ENCODE peak calls at places on chromosomes 12 and 14, in five cellular contexts. O, H, M, P and C are unnamed samples. For H3K27me3, the result is how much of the 10 kb centered on the place peaks cover.

GRCh38 chr12:120234643-120235368 is 30.7 kb downstream of the PXN start:
- DNase-seq in O (no peak), H (no peak), M (peak), P (peak), C (peak)

GRCh38 chr12:109763201-109763841 is 49.7 kb downstream of the FAM222A start:
- DNase-seq in M (peak), P (no peak), H (no peak), O (no peak), C (no peak)

GRCh38 chr12:24850486-24850885 is 98.4 kb downstream of the BCAT1 start:
- DNase-seq in M (no peak), P (no peak), O (no peak), H (no peak), C (no peak)

GRCh38 chr12:124734224-124734788 is 129.4 kb downstream of the SCARB1 start:
- DNase-seq in H (no peak), M (peak), P (peak), O (no peak), C (no peak)

GRCh38 chr12:124736115-124737039 is 127.3 kb downstream of the SCARB1 start:
- DNase-seq in M (no peak), H (no peak), P (no peak), O (no peak), C (no peak)

GRCh38 chr12:117850048-117850447 is 118.7 kb downstream of the KSR2 start:
- DNase-seq in H (no peak), O (no peak), M (peak), P (no peak), C (no peak)

GRCh38 chr12:11725616-11726015 is 76.1 kb downstream of the ETV6 start:
- DNase-seq in H (no peak), O (peak), M (peak), P (no peak), C (no peak)

GRCh38 chr12:82952946-82953345 is 266.2 kb downstream of the TMTC2 start:
- DNase-seq in H (no peak), P (no peak), O (no peak), M (no peak), C (no peak)

GRCh38 chr14:80266930-80267329 is 55.6 kb upstream of the DIO2 start:
- DNase-seq in O (no peak), M (no peak), H (no peak), P (no peak), C (no peak)

GRCh38 chr12:29644536-29645162 is 139.1 kb downstream of the TMTC1 start:
- DNase-seq in H (no peak), O (no peak), M (no peak), P (no peak), C (no peak)

GRCh38 chr12:113214938-113215400 is 6.3 kb upstream of the TPCN1 start:
- DNase-seq in O (peak), H (no peak), P (peak), M (peak), C (no peak)

GRCh38 chr12:1044697-1045096 is 53.7 kb downstream of the ERC1 start:
- DNase-seq in M (peak), O (no peak), H (no peak), P (no peak), C (no peak)

GRCh38 chr12:9118161-9118560 is 2.4 kb upstream of the A2M start:
- DNase-seq in M (no peak), H (no peak), P (peak), O (peak), C (no peak)

GRCh38 chr12:70831538-70831937 is 89.0 kb downstream of the PTPRR start:
- DNase-seq in O (no peak), M (peak), H (no peak), P (no peak), C (no peak)

GRCh38 chr14:54568821-54569591 is 2.1 kb downstream of the SAMD4A start:
- DNase-seq in P (peak), M (peak), O (no peak), H (no peak), C (no peak)

GRCh38 chr12:46562625-46563228 is 190.2 kb upstream of the SLC38A2 start:
- DNase-seq in H (no peak), P (no peak), M (peak), O (no peak), C (no peak)

GRCh38 chr14:95533822-95534221 is 1.0 kb upstream of the GLRX5 start:
- DNase-seq in P (no peak), H (no peak), M (no peak), O (peak), C (no peak)

GRCh38 chr14:94696518-94696917 is 73.4 kb downstream of the GSC start:
- DNase-seq in M (no peak), P (no peak), H (no peak), O (no peak), C (no peak)

GRCh38 chr14:93952829-93953228 is 23.5 kb downstream of the ASB2 start:
- DNase-seq in M (no peak), O (no peak), H (no peak), P (no peak), C (no peak)

GRCh38 chr12:122097641-122098364 is 19.2 kb downstream of the MLXIP start:
- DNase-seq in M (peak), P (no peak), H (no peak), O (no peak), C (no peak)

GRCh38 chr14:51004801-51005526 is 60.7 kb upstream of the PYGL start:
- DNase-seq in O (no peak), M (peak), H (no peak), P (no peak), C (no peak)

GRCh38 chr12:128810182-128811127 is 13.3 kb downstream of the SLC15A4 start:
- DNase-seq in O (peak), P (peak), M (no peak), H (peak), C (peak)

GRCh38 chr12:34294671-34295365 is 272.5 kb downstream of the ALG10 start:
- DNase-seq in O (no peak), H (no peak), M (no peak), P (peak), C (peak)

GRCh38 chr12:93902192-93902591 is 225.0 kb downstream of the CRADD start:
- DNase-seq in M (no peak), O (no peak), P (no peak), H (no peak), C (no peak)

GRCh38 chr14:89374908-89375307 is 42.1 kb downstream of the FOXN3 start:
- DNase-seq in M (no peak), O (no peak), H (no peak), P (no peak), C (no peak)

GRCh38 chr12:69929125-69929524 is 104.1 kb downstream of the MYRFL start:
- DNase-seq in H (no peak), P (no peak), M (no peak), O (no peak), C (no peak)

GRCh38 chr12:117161460-117162166 is 28.7 kb downstream of the FBXO21 start:
- DNase-seq in M (no peak), H (no peak), P (no peak), O (no peak), C (no peak)

GRCh38 chr12:68530965-68531364 is 79.7 kb upstream of the RAP1B start:
- DNase-seq in H (no peak), M (peak), P (peak), O (no peak), C (no peak)

GRCh38 chr12:40344312-40344711 is 119.5 kb downstream of the LRRK2 start:
- DNase-seq in H (no peak), M (no peak), P (no peak), O (no peak), C (no peak)

GRCh38 chr12:44217146-44217883 is 381.4 kb downstream of the TMEM117 start:
- DNase-seq in M (peak), H (no peak), P (no peak), O (no peak), C (no peak)

GRCh38 chr12:1346126-1346525 is 248.3 kb downstream of the FBXL14 start:
- DNase-seq in O (no peak), P (no peak), M (peak), H (no peak), C (no peak)

GRCh38 chr12:80622271-80622670 is 85.2 kb upstream of the MYF6 start:
- DNase-seq in O (no peak), H (no peak), P (no peak), M (no peak), C (no peak)

GRCh38 chr14:69043598-69044267 is 64.6 kb upstream of the ACTN1 start:
- DNase-seq in P (peak), M (peak), O (no peak), H (no peak), C (no peak)

GRCh38 chr12:43740511-43741100 is 18.0 kb downstream of the PUS7L start:
- DNase-seq in O (no peak), P (no peak), M (peak), H (no peak), C (no peak)

GRCh38 chr12:120625557-120626419 is 14.6 kb upstream of the CABP1 start:
- DNase-seq in H (no peak), M (no peak), O (no peak), P (no peak), C (no peak)

GRCh38 chr12:104410786-104411185 is 46.0 kb upstream of the CHST11 start:
- DNase-seq in H (no peak), M (peak), P (no peak), O (no peak), C (no peak)

GRCh38 chr12:131570596-131570995 is 140.3 kb upstream of the SFSWAP start:
- DNase-seq in M (no peak), O (no peak), P (no peak), H (no peak), C (no peak)

GRCh38 chr12:131564843-131565242 is 146.0 kb upstream of the SFSWAP start:
- DNase-seq in P (no peak), M (no peak), O (no peak), H (no peak), C (no peak)

GRCh38 chr12:131571827-131572226 is 139.1 kb upstream of the SFSWAP start:
- DNase-seq in O (no peak), M (no peak), H (no peak), P (no peak), C (no peak)

GRCh38 chr12:131565256-131566005 is 145.5 kb upstream of the SFSWAP start:
- DNase-seq in M (no peak), P (no peak), O (no peak), H (no peak), C (no peak)

DNA sequence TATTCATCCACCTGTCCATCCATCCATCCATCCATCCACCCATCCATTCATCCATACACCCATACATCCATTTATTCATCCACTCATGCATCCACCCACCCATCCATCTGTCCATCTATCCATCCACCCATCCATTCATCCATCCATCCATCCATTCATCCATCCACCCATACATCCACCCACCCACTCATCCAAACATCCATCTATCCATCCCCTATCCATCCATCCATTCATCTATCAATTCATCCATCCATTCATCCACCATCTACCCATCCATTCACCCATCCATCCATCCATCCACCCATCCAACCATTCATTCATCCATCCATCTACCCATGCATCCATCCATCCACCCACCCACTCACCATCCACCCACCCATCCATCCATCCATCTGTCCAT is 142.6 kb upstream of the SFSWAP start:
- DNase-seq in M (no peak), O (no peak), P (no peak), H (no peak), C (no peak)
- H3K27me3 ChIP-seq in M (under half), O (under half), P (under half), H (under half), C (under half)

GRCh38 chr14:81784084-81784483 is 250.4 kb upstream of the SEL1L start:
- DNase-seq in H (no peak), P (peak), M (no peak), O (no peak), C (no peak)
- TF ChIP-seq CTCF in H (no peak), P (no peak), M (no peak), O (no peak), C (no peak)

GRCh38 chr14:22152901-22153300 is 436.1 kb downstream of the DAD1 start:
- DNase-seq in H (no peak), M (no peak), P (no peak), O (no peak), C (no peak)

GRCh38 chr14:22158560-22158959 is 430.5 kb downstream of the DAD1 start:
- DNase-seq in P (no peak), M (no peak), H (no peak), O (no peak), C (no peak)

GRCh38 chr14:22152161-22152870 is 436.7 kb downstream of the DAD1 start:
- DNase-seq in H (no peak), P (no peak), O (no peak), M (no peak), C (no peak)

GRCh38 chr14:22159049-22159448 is 430.0 kb downstream of the DAD1 start:
- DNase-seq in H (no peak), O (no peak), P (no peak), M (no peak), C (no peak)

GRCh38 chr14:22155582-22155981 is 433.4 kb downstream of the DAD1 start:
- DNase-seq in O (no peak), M (no peak), H (no peak), P (no peak), C (no peak)
- H3K27me3 ChIP-seq in O (under half), M (under half), H (under half), P (under half), C (under half)

DNA sequence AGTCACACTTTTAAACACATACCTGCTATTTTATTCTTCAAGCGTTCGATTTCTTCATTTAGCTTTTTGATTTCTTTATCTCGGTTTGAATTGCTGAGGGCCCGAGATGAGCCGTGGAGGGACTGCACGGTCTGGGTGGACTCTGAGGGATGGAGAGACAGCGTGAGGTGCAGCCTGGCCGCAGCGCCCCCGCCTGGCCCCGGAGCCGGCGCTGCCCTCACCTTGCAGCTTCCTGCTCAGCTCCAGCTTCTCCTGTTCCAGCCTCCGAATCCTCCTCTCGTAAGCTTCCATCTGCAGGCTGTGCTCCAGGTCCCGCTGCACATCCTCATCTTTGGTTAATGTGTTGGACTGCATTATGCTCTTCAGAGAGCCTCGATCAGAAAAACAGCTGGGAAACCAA is 53.2 kb downstream of the AMN start:
- DNase-seq in O (no peak), M (no peak), P (no peak), H (no peak), C (no peak)
- TF ChIP-seq CTCF in O (peak), M (peak), P (no peak), H (no peak), C (no peak)